ENCODE peak calls at places on chromosome 16, in nine cellular contexts. One of them, this sample, is unnamed.

GRCh38 chr16:65524997-65525396 is 403.1 kb upstream of the CDH11 start:
- DNase-seq in pancreas: no peak
- DNase-seq in left lung: no peak
- DNase-seq in astrocyte of the spinal cord: peak
- DNase-seq in HFF-Myc: no peak
- DNase-seq in coronary artery: no peak
- DNase-seq in fibroblast of lung: peak
- DNase-seq in CD8-positive, alpha-beta T cell: no peak
- DNase-seq in brain microvascular endothelial cell: peak
- DNase-seq in this sample: no peak

GRCh38 chr16:159136-159849 is 6.5 kb upstream of the HBM start:
- DNase-seq in pancreas: no peak
- DNase-seq in left lung: no peak
- DNase-seq in astrocyte of the spinal cord: no peak
- DNase-seq in HFF-Myc: no peak
- DNase-seq in coronary artery: no peak
- DNase-seq in fibroblast of lung: no peak
- DNase-seq in CD8-positive, alpha-beta T cell: no peak
- DNase-seq in brain microvascular endothelial cell: no peak
- DNase-seq in this sample: no peak

GRCh38 chr16:68404736-68405345 is 43.5 kb downstream of the SMPD3 start:
- DNase-seq in pancreas: no peak
- DNase-seq in left lung: no peak
- DNase-seq in astrocyte of the spinal cord: no peak
- DNase-seq in HFF-Myc: no peak
- DNase-seq in coronary artery: no peak
- DNase-seq in fibroblast of lung: no peak
- DNase-seq in CD8-positive, alpha-beta T cell: no peak
- DNase-seq in brain microvascular endothelial cell: no peak
- DNase-seq in this sample: no peak

GRCh38 chr16:3112881-3113574 is 642 bp downstream of the ZNF205 start:
- DNase-seq in pancreas: no peak
- DNase-seq in left lung: peak
- DNase-seq in astrocyte of the spinal cord: no peak
- DNase-seq in HFF-Myc: no peak
- DNase-seq in coronary artery: no peak
- DNase-seq in fibroblast of lung: peak
- DNase-seq in CD8-positive, alpha-beta T cell: no peak
- DNase-seq in brain microvascular endothelial cell: no peak
- DNase-seq in this sample: no peak

GRCh38 chr16:29107299-29107698 is 122.4 kb downstream of the LAT start:
- DNase-seq in pancreas: peak
- DNase-seq in left lung: peak
- DNase-seq in astrocyte of the spinal cord: no peak
- DNase-seq in HFF-Myc: no peak
- DNase-seq in coronary artery: no peak
- DNase-seq in fibroblast of lung: no peak
- DNase-seq in CD8-positive, alpha-beta T cell: no peak
- DNase-seq in brain microvascular endothelial cell: no peak
- DNase-seq in this sample: no peak

GRCh38 chr16:35447010-35447558 is 1987.7 kb downstream of the TP53TG3F start:
- DNase-seq in pancreas: no peak
- DNase-seq in left lung: no peak
- DNase-seq in astrocyte of the spinal cord: no peak
- DNase-seq in HFF-Myc: no peak
- DNase-seq in coronary artery: no peak
- DNase-seq in fibroblast of lung: no peak
- DNase-seq in CD8-positive, alpha-beta T cell: no peak
- DNase-seq in brain microvascular endothelial cell: no peak
- DNase-seq in this sample: no peak

GRCh38 chr16:12425134-12425941 is 378.3 kb downstream of the CPPED1 start:
- DNase-seq in pancreas: no peak
- DNase-seq in left lung: no peak
- DNase-seq in astrocyte of the spinal cord: no peak
- DNase-seq in HFF-Myc: no peak
- DNase-seq in coronary artery: no peak
- DNase-seq in fibroblast of lung: no peak
- DNase-seq in CD8-positive, alpha-beta T cell: no peak
- DNase-seq in brain microvascular endothelial cell: no peak
- DNase-seq in this sample: no peak

GRCh38 chr16:66168777-66169176 is 197.7 kb upstream of the CDH5 start:
- DNase-seq in pancreas: no peak
- DNase-seq in left lung: no peak
- DNase-seq in astrocyte of the spinal cord: no peak
- DNase-seq in HFF-Myc: no peak
- DNase-seq in coronary artery: peak
- DNase-seq in fibroblast of lung: no peak
- DNase-seq in CD8-positive, alpha-beta T cell: no peak
- DNase-seq in brain microvascular endothelial cell: no peak
- DNase-seq in this sample: no peak

GRCh38 chr16:15765880-15766279 is 90.9 kb downstream of the MYH11 start:
- DNase-seq in pancreas: no peak
- DNase-seq in left lung: no peak
- DNase-seq in astrocyte of the spinal cord: no peak
- DNase-seq in HFF-Myc: no peak
- DNase-seq in coronary artery: no peak
- DNase-seq in fibroblast of lung: peak
- DNase-seq in CD8-positive, alpha-beta T cell: peak
- DNase-seq in brain microvascular endothelial cell: peak
- DNase-seq in this sample: peak

GRCh38 chr16:58352690-58353089 is 39.6 kb upstream of the GINS3 start:
- DNase-seq in pancreas: no peak
- DNase-seq in left lung: no peak
- DNase-seq in astrocyte of the spinal cord: no peak
- DNase-seq in HFF-Myc: no peak
- DNase-seq in coronary artery: no peak
- DNase-seq in fibroblast of lung: no peak
- DNase-seq in CD8-positive, alpha-beta T cell: no peak
- DNase-seq in brain microvascular endothelial cell: no peak
- DNase-seq in this sample: no peak

GRCh38 chr16:58345574-58346354 is 46.5 kb upstream of the GINS3 start:
- DNase-seq in pancreas: no peak
- DNase-seq in left lung: no peak
- DNase-seq in astrocyte of the spinal cord: no peak
- DNase-seq in HFF-Myc: no peak
- DNase-seq in coronary artery: no peak
- DNase-seq in fibroblast of lung: peak
- DNase-seq in CD8-positive, alpha-beta T cell: no peak
- DNase-seq in brain microvascular endothelial cell: no peak
- DNase-seq in this sample: no peak

GRCh38 chr16:58348986-58349385 is 43.3 kb upstream of the GINS3 start:
- DNase-seq in pancreas: no peak
- DNase-seq in left lung: no peak
- DNase-seq in astrocyte of the spinal cord: no peak
- DNase-seq in HFF-Myc: no peak
- DNase-seq in coronary artery: no peak
- DNase-seq in fibroblast of lung: no peak
- DNase-seq in CD8-positive, alpha-beta T cell: no peak
- DNase-seq in brain microvascular endothelial cell: no peak
- DNase-seq in this sample: no peak

GRCh38 chr16:58346831-58347371 is 45.4 kb upstream of the GINS3 start:
- DNase-seq in pancreas: no peak
- DNase-seq in left lung: no peak
- DNase-seq in astrocyte of the spinal cord: no peak
- DNase-seq in HFF-Myc: no peak
- DNase-seq in coronary artery: no peak
- DNase-seq in fibroblast of lung: no peak
- DNase-seq in CD8-positive, alpha-beta T cell: no peak
- DNase-seq in brain microvascular endothelial cell: no peak
- DNase-seq in this sample: no peak
- H3K4me3 ChIP-seq in pancreas: no peak
- H3K4me3 ChIP-seq in left lung: no peak
- H3K4me3 ChIP-seq in astrocyte of the spinal cord: no peak
- H3K4me3 ChIP-seq in HFF-Myc: no peak
- H3K4me3 ChIP-seq in coronary artery: no peak
- H3K4me3 ChIP-seq in fibroblast of lung: no peak
- H3K4me3 ChIP-seq in CD8-positive, alpha-beta T cell: no peak
- H3K4me3 ChIP-seq in brain microvascular endothelial cell: no peak
- H3K4me3 ChIP-seq in this sample: no peak

DNA sequence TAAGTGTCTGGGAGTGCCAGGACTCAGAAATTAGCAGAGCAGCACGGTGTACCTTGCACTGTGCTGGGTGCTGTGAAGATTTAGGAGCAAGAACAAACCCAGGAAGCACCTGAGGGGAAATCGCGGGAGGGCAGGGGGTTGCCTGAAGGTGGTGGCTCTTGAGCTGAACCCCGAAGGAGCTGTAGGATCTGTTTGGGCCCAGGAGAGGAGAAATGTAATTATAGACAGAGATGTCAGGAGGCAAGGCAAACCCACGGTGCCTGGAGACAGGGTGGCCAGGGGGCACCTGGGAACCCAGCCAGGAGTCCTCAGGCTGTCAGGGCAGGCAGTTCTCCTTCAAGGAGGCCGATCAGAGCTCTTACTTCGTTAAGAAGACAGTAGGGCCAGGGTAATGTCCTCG is 109.1 kb downstream of the C16orf78 start:
- DNase-seq in pancreas: no peak
- DNase-seq in left lung: no peak
- DNase-seq in astrocyte of the spinal cord: no peak
- DNase-seq in HFF-Myc: no peak
- DNase-seq in coronary artery: no peak
- DNase-seq in fibroblast of lung: no peak
- DNase-seq in CD8-positive, alpha-beta T cell: no peak
- DNase-seq in brain microvascular endothelial cell: no peak
- DNase-seq in this sample: no peak
- TF ChIP-seq CTCF in pancreas: no peak
- TF ChIP-seq CTCF in left lung: no peak
- TF ChIP-seq CTCF in astrocyte of the spinal cord: no peak
- TF ChIP-seq CTCF in HFF-Myc: no peak
- TF ChIP-seq CTCF in coronary artery: no peak
- TF ChIP-seq CTCF in fibroblast of lung: no peak
- TF ChIP-seq CTCF in CD8-positive, alpha-beta T cell: no peak
- TF ChIP-seq CTCF in brain microvascular endothelial cell: no peak
- TF ChIP-seq CTCF in this sample: no peak

GRCh38 chr16:85151603-85152413 is 39.5 kb upstream of the CIBAR2 start:
- DNase-seq in pancreas: peak
- DNase-seq in left lung: peak
- DNase-seq in astrocyte of the spinal cord: peak
- DNase-seq in HFF-Myc: no peak
- DNase-seq in coronary artery: peak
- DNase-seq in fibroblast of lung: peak
- DNase-seq in CD8-positive, alpha-beta T cell: no peak
- DNase-seq in brain microvascular endothelial cell: peak
- DNase-seq in this sample: no peak

GRCh38 chr16:85150331-85150940 is 38.2 kb upstream of the CIBAR2 start:
- DNase-seq in pancreas: no peak
- DNase-seq in left lung: no peak
- DNase-seq in astrocyte of the spinal cord: no peak
- DNase-seq in HFF-Myc: no peak
- DNase-seq in coronary artery: no peak
- DNase-seq in fibroblast of lung: no peak
- DNase-seq in CD8-positive, alpha-beta T cell: no peak
- DNase-seq in brain microvascular endothelial cell: no peak
- DNase-seq in this sample: no peak

GRCh38 chr16:85152414-85153030 is 40.2 kb upstream of the CIBAR2 start:
- DNase-seq in pancreas: no peak
- DNase-seq in left lung: peak
- DNase-seq in astrocyte of the spinal cord: no peak
- DNase-seq in HFF-Myc: no peak
- DNase-seq in coronary artery: no peak
- DNase-seq in fibroblast of lung: no peak
- DNase-seq in CD8-positive, alpha-beta T cell: no peak
- DNase-seq in brain microvascular endothelial cell: no peak
- DNase-seq in this sample: no peak

GRCh38 chr16:85149776-85150175 is 37.5 kb upstream of the CIBAR2 start:
- DNase-seq in pancreas: peak
- DNase-seq in left lung: peak
- DNase-seq in astrocyte of the spinal cord: no peak
- DNase-seq in HFF-Myc: no peak
- DNase-seq in coronary artery: peak
- DNase-seq in fibroblast of lung: no peak
- DNase-seq in CD8-positive, alpha-beta T cell: no peak
- DNase-seq in brain microvascular endothelial cell: no peak
- DNase-seq in this sample: no peak

DNA sequence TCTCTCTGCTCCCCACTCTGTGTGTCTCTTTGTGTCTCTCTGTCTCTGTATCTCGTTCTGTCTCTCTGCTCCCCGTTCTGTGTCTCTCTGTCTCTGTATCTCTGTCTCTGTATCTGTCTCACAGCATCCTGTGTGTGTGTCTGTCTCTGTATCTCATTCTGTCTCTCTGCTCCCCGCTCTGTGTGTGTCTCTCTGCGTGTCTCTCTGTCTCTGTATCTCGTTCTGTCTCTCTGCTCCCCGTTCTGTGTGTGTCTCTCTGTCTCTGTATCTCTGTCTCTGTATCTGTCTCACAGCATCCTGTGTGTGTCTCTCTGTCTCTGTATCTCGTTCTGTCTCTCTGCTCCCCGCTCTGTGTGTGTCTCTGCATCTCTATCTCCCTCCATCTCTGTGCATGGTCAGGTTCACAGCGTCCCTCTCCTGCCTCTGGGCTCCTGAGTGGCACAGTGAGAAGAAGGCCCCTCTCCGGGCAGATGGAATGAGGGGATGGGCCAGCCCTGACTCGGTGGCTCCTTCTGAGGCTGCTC is 38.9 kb upstream of the CIBAR2 start:
- DNase-seq in pancreas: no peak
- DNase-seq in left lung: no peak
- DNase-seq in astrocyte of the spinal cord: no peak
- DNase-seq in HFF-Myc: no peak
- DNase-seq in coronary artery: no peak
- DNase-seq in fibroblast of lung: no peak
- DNase-seq in CD8-positive, alpha-beta T cell: no peak
- DNase-seq in brain microvascular endothelial cell: no peak
- DNase-seq in this sample: no peak
- H3K4me3 ChIP-seq in pancreas: no peak
- H3K4me3 ChIP-seq in left lung: no peak
- H3K4me3 ChIP-seq in astrocyte of the spinal cord: no peak
- H3K4me3 ChIP-seq in HFF-Myc: no peak
- H3K4me3 ChIP-seq in coronary artery: no peak
- H3K4me3 ChIP-seq in fibroblast of lung: no peak
- H3K4me3 ChIP-seq in CD8-positive, alpha-beta T cell: no peak
- H3K4me3 ChIP-seq in brain microvascular endothelial cell: no peak
- H3K4me3 ChIP-seq in this sample: no peak

DNA sequence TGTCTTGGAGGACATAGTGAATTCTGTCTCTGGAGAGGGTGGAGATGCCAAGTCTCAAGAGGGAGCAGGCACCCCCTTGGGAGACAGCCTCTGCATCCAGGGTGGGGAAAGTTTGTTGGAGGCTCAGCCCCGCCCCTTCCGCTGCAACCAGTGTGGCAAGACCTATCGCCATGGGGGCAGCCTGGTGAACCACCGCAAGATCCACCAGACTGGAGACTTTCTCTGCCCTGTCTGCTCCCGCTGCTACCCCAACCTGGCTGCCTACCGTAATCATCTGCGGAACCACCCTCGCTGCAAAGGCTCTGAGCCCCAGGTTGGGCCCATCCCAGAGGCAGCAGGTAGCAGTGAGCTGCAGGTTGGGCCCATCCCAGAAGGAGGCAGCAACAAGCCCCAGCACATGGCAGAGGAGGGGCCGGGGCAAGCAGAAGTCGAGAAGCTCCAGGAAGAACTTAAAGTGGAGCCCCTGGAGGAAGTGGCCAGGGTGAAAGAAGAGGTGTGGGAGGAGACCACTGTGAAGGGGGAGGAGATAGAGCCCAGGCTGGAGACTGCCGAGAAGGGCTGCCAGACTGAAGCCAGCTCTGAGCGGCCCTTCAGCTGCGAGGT is 5.2 kb downstream of the ZNF646 start:
- DNase-seq in pancreas: no peak
- DNase-seq in left lung: no peak
- DNase-seq in astrocyte of the spinal cord: no peak
- DNase-seq in HFF-Myc: no peak
- DNase-seq in coronary artery: no peak
- DNase-seq in fibroblast of lung: no peak
- DNase-seq in CD8-positive, alpha-beta T cell: no peak
- DNase-seq in brain microvascular endothelial cell: no peak
- DNase-seq in this sample: peak
- TF ChIP-seq CTCF in pancreas: no peak
- TF ChIP-seq CTCF in left lung: no peak
- TF ChIP-seq CTCF in astrocyte of the spinal cord: no peak
- TF ChIP-seq CTCF in HFF-Myc: no peak
- TF ChIP-seq CTCF in coronary artery: no peak
- TF ChIP-seq CTCF in fibroblast of lung: no peak
- TF ChIP-seq CTCF in CD8-positive, alpha-beta T cell: no peak
- TF ChIP-seq CTCF in brain microvascular endothelial cell: no peak
- TF ChIP-seq CTCF in this sample: peak

This sample was measured in HL-60.